ENCODE peak calls at places on chromosomes 6 and 20, in five cellular contexts. K is heart right ventricle, E is brain microvascular endothelial cell, B is kidney epithelial cell, P is lower leg skin. J is an unnamed sample.

GRCh38 chr20:46898433-46898832 is 3.8 kb downstream of the EYA2 start:
- DNase-seq in K (no peak), E (no peak), B (no peak), P (no peak), J (no peak)

GRCh38 chr20:47428851-47429336 is 72.4 kb upstream of the ZMYND8 start:
- DNase-seq in P (no peak), K (no peak), B (no peak), E (no peak), J (no peak)

GRCh38 chr6:139765825-139766285 is 391.4 kb upstream of the CITED2 start:
- DNase-seq in P (no peak), B (no peak), K (no peak), E (peak), J (no peak)

GRCh38 chr6:12075067-12075563 is 63.0 kb downstream of the HIVEP1 start:
- DNase-seq in E (no peak), P (no peak), B (no peak), K (no peak), J (no peak)

GRCh38 chr6:157173756-157174155 is 149.6 kb downstream of the TMEM242 start:
- DNase-seq in K (no peak), B (no peak), E (no peak), P (no peak), J (no peak)

GRCh38 chr6:134363323-134364039 is 45.6 kb upstream of the SGK1 start:
- DNase-seq in P (no peak), K (no peak), E (peak), B (no peak), J (no peak)

GRCh38 chr6:12890171-12890790 is 173.7 kb downstream of the PHACTR1 start:
- DNase-seq in B (no peak), E (no peak), P (no peak), K (no peak), J (peak)

GRCh38 chr6:155530219-155530834 is 74.7 kb upstream of the NOX3 start:
- DNase-seq in B (no peak), P (no peak), E (peak), K (no peak), J (peak)

GRCh38 chr6:141140905-141141304 is 991.8 kb upstream of the GJE1 start:
- DNase-seq in B (no peak), K (no peak), E (no peak), P (no peak), J (no peak)

GRCh38 chr6:15365273-15365687 is 119.4 kb downstream of the JARID2 start:
- DNase-seq in B (peak), E (peak), K (peak), P (peak), J (peak)

GRCh38 chr20:57514273-57514751 is 10.6 kb downstream of the CTCFL start:
- DNase-seq in K (peak), E (peak), B (no peak), P (peak), J (peak)

GRCh38 chr20:4476903-4477302 is 244.8 kb upstream of the PRND start:
- DNase-seq in B (no peak), P (no peak), K (no peak), E (no peak), J (no peak)

GRCh38 chr6:40349092-40349491 is 238.1 kb downstream of the LRFN2 start:
- DNase-seq in P (no peak), B (no peak), E (no peak), K (no peak), J (no peak)

GRCh38 chr6:138440296-138440695 is 36.3 kb downstream of the HEBP2 start:
- DNase-seq in B (no peak), K (no peak), P (no peak), E (no peak), J (no peak)

GRCh38 chr6:66896415-66896814 is 1189.4 kb upstream of the EYS start:
- DNase-seq in B (peak), K (no peak), E (no peak), P (no peak), J (no peak)

GRCh38 chr20:4244700-4245485 is 229.5 kb upstream of the RNF24 start:
- DNase-seq in P (no peak), E (no peak), K (no peak), B (no peak), J (peak)

GRCh38 chr6:2828629-2829028 is 13.0 kb downstream of the SERPINB1 start:
- DNase-seq in E (no peak), P (no peak), K (no peak), B (no peak), J (no peak)

GRCh38 chr6:75300206-75300605 is 15.6 kb upstream of the TMEM30A start:
- DNase-seq in P (no peak), B (no peak), K (no peak), E (no peak), J (no peak)

GRCh38 chr6:109790131-109790530 is 99.0 kb downstream of the FIG4 start:
- DNase-seq in K (no peak), B (no peak), E (no peak), P (no peak), J (no peak)

GRCh38 chr6:64860203-64860602 is 846.8 kb downstream of the EYS start:
- DNase-seq in K (no peak), P (no peak), E (no peak), B (no peak), J (peak)

GRCh38 chr20:56760610-56761009 is 131.5 kb downstream of the TFAP2C start:
- DNase-seq in E (no peak), P (no peak), K (no peak), B (no peak), J (no peak)

GRCh38 chr6:86193821-86194220 is 551.1 kb upstream of the SYNCRIP start:
- DNase-seq in B (no peak), K (no peak), E (no peak), P (no peak), J (no peak)

GRCh38 chr20:14710941-14711340 is 373.5 kb upstream of the FLRT3 start:
- DNase-seq in K (no peak), P (no peak), E (no peak), B (no peak), J (no peak)

GRCh38 chr20:46350201-46350985 is 42.1 kb upstream of the CDH22 start:
- DNase-seq in E (peak), P (no peak), K (no peak), B (peak), J (no peak)

GRCh38 chr6:137762168-137763090 is 104.6 kb upstream of the TNFAIP3 start:
- DNase-seq in K (no peak), E (no peak), P (no peak), B (no peak), J (no peak)

GRCh38 chr20:60224914-60225313 is 266.7 kb downstream of the CDH26 start:
- DNase-seq in P (no peak), B (no peak), E (no peak), K (no peak), J (no peak)

GRCh38 chr6:3356824-3357420 is 98.2 kb downstream of the PSMG4 start:
- DNase-seq in P (no peak), B (no peak), K (no peak), E (no peak), J (no peak)

DNA sequence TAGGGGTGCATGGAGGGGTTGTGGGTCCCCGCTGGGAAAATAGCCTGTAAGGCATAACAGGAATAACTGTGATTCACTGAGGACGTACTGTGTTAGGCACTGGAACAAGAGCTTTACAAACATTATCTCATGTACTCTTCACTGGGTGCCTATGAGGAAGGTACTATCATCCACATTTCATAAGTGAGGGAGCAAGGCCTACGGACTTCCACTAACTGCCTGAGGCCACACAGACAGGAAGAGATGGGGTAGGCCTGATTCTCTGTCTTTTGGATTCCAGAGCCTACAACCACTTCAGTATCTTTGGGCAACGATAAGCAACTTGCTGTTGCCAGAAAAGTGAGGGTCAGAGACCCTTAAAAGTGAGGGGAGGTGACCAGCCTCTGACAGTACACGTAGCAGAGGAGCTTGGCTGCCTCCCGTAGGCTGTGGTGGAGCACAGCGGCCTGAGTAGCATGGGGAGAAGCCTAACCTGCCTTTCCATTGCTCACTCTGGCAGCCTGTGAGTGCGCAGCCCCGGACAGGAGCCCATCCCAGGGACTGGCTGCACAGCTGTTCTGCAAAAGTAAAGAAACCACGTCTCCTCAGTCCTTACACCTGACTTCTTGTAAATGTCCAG is 30.4 kb downstream of the PSMB1 start:
- DNase-seq in P (no peak), B (no peak), E (no peak), K (no peak), J (no peak)
- TF ChIP-seq CTCF in P (no peak), B (peak), E (peak), K (peak), J (no peak)

GRCh38 chr20:61802721-61803311 is 262.9 kb downstream of the TAF4 start:
- DNase-seq in K (no peak), B (no peak), E (no peak), P (no peak), J (no peak)
- H3K4me3 ChIP-seq in K (no peak), B (no peak), E (no peak), P (no peak), J (no peak)

GRCh38 chr20:32028647-32029372 is 18.6 kb downstream of the CCM2L start:
- DNase-seq in B (no peak), K (no peak), P (no peak), E (no peak), J (no peak)
- TF ChIP-seq CTCF in B (no peak), K (no peak), P (no peak), E (no peak), J (no peak)

GRCh38 chr20:44532981-44533331 is 11.1 kb upstream of the SERINC3 start:
- DNase-seq in B (no peak), K (no peak), P (no peak), E (peak), J (no peak)
- H3K4me3 ChIP-seq in B (no peak), K (peak), P (no peak), E (no peak), J (no peak)

DNA sequence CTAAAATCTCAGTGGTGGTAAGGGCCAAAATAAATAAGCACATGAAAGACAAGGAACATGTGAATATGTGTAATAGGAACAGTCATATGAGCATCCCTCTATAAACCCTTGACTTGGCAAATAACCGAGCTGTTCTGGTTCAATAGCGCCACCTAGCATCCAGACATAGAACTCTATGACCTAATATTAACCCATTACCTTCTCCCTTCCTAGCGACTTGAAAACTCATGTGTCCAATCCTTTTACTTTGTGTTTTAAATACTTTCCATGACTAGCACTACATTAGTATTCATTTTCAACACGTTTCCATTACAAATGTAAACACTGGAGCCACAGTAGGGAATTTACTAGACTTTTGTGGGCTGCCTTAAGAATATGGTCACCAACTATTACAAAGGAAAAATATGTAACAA is 279.7 kb downstream of the UST start:
- DNase-seq in P (no peak), E (peak), B (no peak), K (no peak), J (peak)
- TF ChIP-seq CTCF in P (no peak), E (peak), B (peak), K (peak), J (no peak)

GRCh38 chr20:41551011-41551705 is 67.0 kb downstream of the CHD6 start:
- DNase-seq in K (no peak), B (no peak), P (no peak), E (no peak), J (no peak)
- H3K4me3 ChIP-seq in K (no peak), B (no peak), P (no peak), E (no peak), J (no peak)

GRCh38 chr20:53421343-53421742 is 172.3 kb downstream of the ZNF217 start:
- DNase-seq in B (no peak), P (no peak), K (no peak), E (no peak), J (no peak)
- TF ChIP-seq CTCF in B (no peak), P (no peak), K (no peak), E (no peak), J (no peak)

GRCh38 chr6:105604593-105604905 is 201.7 kb upstream of the PREP start:
- DNase-seq in P (no peak), K (no peak), E (no peak), B (no peak), J (no peak)

GRCh38 chr6:105600342-105601293 is 197.7 kb upstream of the PREP start:
- DNase-seq in B (no peak), E (peak), P (no peak), K (no peak), J (no peak)

GRCh38 chr6:105603779-105604592 is 201.1 kb upstream of the PREP start:
- DNase-seq in B (no peak), E (no peak), K (no peak), P (peak), J (peak)

GRCh38 chr6:105598264-105598663 is 195.4 kb upstream of the PREP start:
- DNase-seq in K (no peak), B (no peak), P (no peak), E (no peak), J (no peak)

DNA sequence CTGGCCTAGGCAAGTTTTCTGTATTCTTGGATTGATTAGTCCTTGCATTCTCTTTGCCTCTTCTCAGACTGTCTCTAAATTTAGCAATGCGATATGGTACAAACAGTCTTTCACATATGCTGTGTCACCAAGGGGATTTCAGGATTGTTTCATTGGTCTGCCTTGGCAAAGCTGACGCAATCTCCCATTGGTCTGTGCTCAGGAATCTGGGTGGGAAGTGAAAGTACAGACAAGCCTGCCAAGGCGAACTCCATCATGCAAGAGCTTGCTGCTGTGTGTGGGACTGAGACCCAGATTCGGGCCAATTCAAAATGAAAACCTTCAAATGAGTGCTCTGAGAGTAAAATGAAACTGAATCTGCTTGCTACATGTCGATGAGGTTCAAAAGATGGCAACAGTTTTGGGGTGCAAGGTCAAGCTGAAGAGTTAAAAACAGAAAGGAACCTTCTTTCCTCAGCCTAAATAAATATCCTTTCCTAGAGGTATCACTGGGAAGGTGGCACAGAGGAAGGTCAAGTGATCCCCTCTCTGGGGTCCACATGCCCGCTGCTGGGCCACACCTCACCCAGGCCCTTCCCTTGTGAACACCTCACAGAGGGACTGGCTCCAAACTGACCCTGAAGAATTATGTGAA is 198.8 kb upstream of the PREP start:
- DNase-seq in B (no peak), E (peak), K (peak), P (peak), J (peak)
- H3K4me3 ChIP-seq in B (no peak), E (no peak), K (peak), P (no peak), J (no peak)

DNA sequence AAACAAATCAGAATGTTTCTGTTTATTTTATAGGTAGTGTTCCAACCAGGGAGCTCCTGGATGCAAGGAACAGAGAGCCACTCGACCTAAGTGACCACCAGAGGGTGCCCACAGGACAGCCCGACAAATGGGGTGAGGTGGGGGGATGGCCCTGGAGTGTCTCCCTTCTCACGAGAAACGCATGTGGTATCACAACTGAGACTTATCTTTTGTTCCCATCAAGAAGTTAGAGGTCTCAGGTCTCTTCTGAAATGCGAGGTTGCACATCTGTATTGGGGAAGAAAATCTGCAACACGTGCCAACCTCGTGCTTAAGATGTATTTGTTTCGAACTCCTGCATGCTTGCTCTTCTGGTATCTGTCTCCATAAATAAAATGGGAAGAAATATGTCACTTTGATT is 104.0 kb downstream of the ISM1 start:
- DNase-seq in E (peak), K (no peak), B (no peak), P (no peak), J (no peak)
- TF ChIP-seq CTCF in E (peak), K (peak), B (peak), P (no peak), J (no peak)

J was measured in mucosa of descending colon.